ENCODE peak calls at places on chromosomes 1 and 21, in five cellular contexts. Z, V, W, K and U are unnamed samples.
A peak's percentile ranks its signal among the peaks of the same experiment; 100 is the strongest.

GRCh38 chr1:221563476-221563921 is 178.4 kb downstream of the DUSP10 start:
- DNase-seq in Z (no peak), V (no peak), W (no peak), K (no peak), U (no peak)

GRCh38 chr1:154342836-154343472 is 17.6 kb downstream of the ATP8B2 start:
- DNase-seq in Z (no peak), V (no peak), W (no peak), K (no peak), U (no peak)

GRCh38 chr1:1050577-1051052 is 23.5 kb downstream of the RNF223 start:
- DNase-seq in Z (no peak), V (no peak), W (no peak), K (peak; percentile 72), U (peak; percentile 66)

GRCh38 chr1:54095543-54096286 is 42.3 kb downstream of the TCEANC2 start:
- DNase-seq in Z (no peak), V (no peak), W (peak; percentile 5), K (no peak), U (no peak)

GRCh38 chr1:78340006-78340405 is 150.8 kb upstream of the PTGFR start:
- DNase-seq in Z (no peak), V (no peak), W (no peak), K (no peak), U (no peak)

GRCh38 chr1:213934642-213935041 is 53.1 kb upstream of the PROX1 start:
- DNase-seq in Z (peak; percentile 54), V (no peak), W (no peak), K (no peak), U (no peak)

GRCh38 chr1:42035205-42035829 is 116.6 kb upstream of the HIVEP3 start:
- DNase-seq in Z (peak; percentile 40), V (peak; percentile 80), W (peak; percentile 80), K (no peak), U (no peak)

GRCh38 chr1:207034998-207035397 is 2.4 kb upstream of the C1orf116 start:
- DNase-seq in Z (no peak), V (no peak), W (no peak), K (no peak), U (peak; percentile 17)

GRCh38 chr21:15849161-15849560 is 119.4 kb downstream of the USP25 start:
- DNase-seq in Z (no peak), V (no peak), W (no peak), K (no peak), U (no peak)

GRCh38 chr1:210250665-210250997 is 18.0 kb downstream of the SERTAD4 start:
- DNase-seq in Z (no peak), V (peak; percentile 52), W (no peak), K (no peak), U (no peak)

GRCh38 chr1:244778356-244778755 is 57.1 kb upstream of the COX20 start:
- DNase-seq in Z (no peak), V (no peak), W (no peak), K (no peak), U (no peak)

GRCh38 chr1:245858683-245859509 is 648.2 kb downstream of the SMYD3 start:
- DNase-seq in Z (no peak), V (no peak), W (peak; percentile 36), K (no peak), U (no peak)
- TF ChIP-seq CTCF in Z (no peak), V (peak; percentile 51), W (peak; percentile 70), K (peak; percentile 12), U (no peak)

GRCh38 chr1:92442351-92442750 is 44.4 kb downstream of the GFI1 start:
- DNase-seq in Z (no peak), V (no peak), W (no peak), K (no peak), U (no peak)
- H3K4me3 ChIP-seq in Z (no peak overlapping the region), V (no peak overlapping the region), W (no peak overlapping the region), K (no peak overlapping the region), U (no peak overlapping the region)

GRCh38 chr1:195804547-195804946 is 803.7 kb downstream of the KCNT2 start:
- DNase-seq in Z (no peak), V (no peak), W (no peak), K (no peak), U (no peak)
- TF ChIP-seq CTCF in Z (no peak), V (no peak), W (peak; percentile 60), K (no peak), U (no peak)

GRCh38 chr1:113046569-113046968 is 26.4 kb upstream of the LRIG2 start:
- DNase-seq in Z (no peak), V (no peak), W (no peak), K (no peak), U (peak; percentile 9)

GRCh38 chr1:113040718-113041412 is 32.1 kb upstream of the LRIG2 start:
- DNase-seq in Z (no peak), V (no peak), W (no peak), K (no peak), U (peak; percentile 44)

GRCh38 chr1:113040041-113040440 is 33.0 kb upstream of the LRIG2 start:
- DNase-seq in Z (no peak), V (peak; percentile 51), W (no peak), K (no peak), U (no peak)

GRCh38 chr1:113041569-113042335 is 31.2 kb upstream of the LRIG2 start:
- DNase-seq in Z (no peak), V (no peak), W (no peak), K (no peak), U (no peak)

GRCh38 chr1:113042336-113043143 is 30.5 kb upstream of the LRIG2 start:
- DNase-seq in Z (peak; percentile 51), V (peak; percentile 78), W (peak; percentile 64), K (peak; percentile 68), U (peak; percentile 84)
- H3K4me3 ChIP-seq in Z (peak overlapping the region; percentile 9), V (no peak overlapping the region), W (no peak overlapping the region), K (peak overlapping the region; percentile 13), U (no peak overlapping the region)

GRCh38 chr1:182392045-182393028 is 747 bp upstream of the GLUL start:
- DNase-seq in Z (peak; percentile 38), V (no peak), W (no peak), K (no peak), U (peak; percentile 48)
- TF ChIP-seq CTCF in Z (no peak), V (no peak), W (no peak), K (no peak), U (no peak)

GRCh38 chr1:168129933-168130332 is 6.8 kb downstream of the GPR161 start:
- DNase-seq in Z (no peak), V (no peak), W (no peak), K (no peak), U (no peak)

GRCh38 chr1:168127493-168127892 is 9.2 kb downstream of the GPR161 start:
- DNase-seq in Z (no peak), V (no peak), W (no peak), K (no peak), U (no peak)
- H3K4me3 ChIP-seq in Z (no peak overlapping the region), V (no peak overlapping the region), W (no peak overlapping the region), K (no peak overlapping the region), U (no peak overlapping the region)

DNA sequence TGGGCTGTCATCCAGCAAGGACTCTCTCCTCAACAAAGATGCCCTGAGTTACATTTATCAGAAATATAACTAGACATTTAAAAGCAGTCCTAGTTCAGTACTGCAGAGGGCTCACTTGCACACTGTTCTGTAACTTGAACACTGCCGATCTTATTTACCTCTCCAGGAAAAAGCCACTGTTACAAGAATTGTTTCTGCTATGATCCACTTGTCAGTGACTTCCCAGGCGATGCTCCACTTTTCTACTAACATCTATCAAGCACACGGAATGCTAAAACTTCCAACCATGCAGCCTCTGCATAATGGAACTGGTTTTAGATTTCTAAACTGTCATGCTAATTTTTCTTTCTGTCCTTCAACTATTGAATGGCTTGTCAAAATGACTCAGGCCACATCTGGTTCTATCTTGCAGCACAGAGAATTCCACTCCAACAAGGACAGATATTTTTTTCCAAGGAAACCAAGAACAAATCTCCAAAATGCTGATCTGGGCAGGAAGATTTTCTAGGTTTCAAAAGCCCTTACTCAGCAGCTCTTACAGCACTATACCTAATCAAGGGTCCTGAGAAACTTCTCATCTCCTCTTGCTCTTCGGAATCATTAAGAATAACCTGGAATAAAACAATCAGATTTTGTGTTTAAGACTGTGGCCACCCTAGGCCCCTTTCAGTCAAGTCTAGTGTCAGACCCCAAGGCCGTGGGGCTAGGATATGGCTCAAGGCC is 9.9 kb downstream of the SEC16B start:
- DNase-seq in Z (no peak), V (peak; percentile 44), W (no peak), K (no peak), U (no peak)
- TF ChIP-seq CTCF in Z (no peak), V (peak; percentile 40), W (peak; percentile 17), K (peak; percentile 26), U (no peak)

GRCh38 chr1:194698908-194699318 is 1512.5 kb upstream of the B3GALT2 start:
- DNase-seq in Z (no peak), V (peak; percentile 22), W (no peak), K (no peak), U (peak; percentile 8)
- H3K4me3 ChIP-seq in Z (no peak overlapping the region), V (no peak overlapping the region), W (no peak overlapping the region), K (no peak overlapping the region), U (no peak overlapping the region)

DNA sequence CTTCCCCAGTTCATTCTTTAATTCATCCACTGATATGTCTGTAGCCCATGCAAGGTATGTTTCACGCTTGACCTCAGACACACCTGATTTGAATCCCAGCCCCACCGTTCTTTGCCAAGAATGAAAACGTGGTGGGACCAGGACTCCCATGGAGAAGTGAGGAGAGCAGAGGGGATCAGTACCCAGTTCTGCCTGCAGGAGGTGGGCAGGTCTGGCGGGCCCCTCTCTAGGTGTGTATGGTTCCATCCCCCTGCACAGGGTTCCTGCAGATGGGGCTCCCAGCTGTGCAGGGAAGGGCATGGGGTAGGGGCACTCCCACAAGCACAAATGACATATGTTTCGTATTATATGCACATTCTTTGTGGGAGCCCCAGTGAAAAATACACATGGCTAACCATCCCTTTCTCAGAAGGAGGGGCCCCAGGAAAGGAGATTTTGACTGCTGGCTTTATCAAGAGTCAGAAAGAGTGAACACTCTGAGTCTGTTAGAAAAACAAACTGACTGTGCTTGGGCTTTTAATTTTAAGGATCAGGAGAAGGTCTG is 144.6 kb downstream of the PLPP3 start:
- DNase-seq in Z (no peak), V (no peak), W (peak; percentile 34), K (no peak), U (no peak)
- TF ChIP-seq CTCF in Z (no peak), V (peak; percentile 8), W (peak; percentile 56), K (peak; percentile 24), U (no peak)

DNA sequence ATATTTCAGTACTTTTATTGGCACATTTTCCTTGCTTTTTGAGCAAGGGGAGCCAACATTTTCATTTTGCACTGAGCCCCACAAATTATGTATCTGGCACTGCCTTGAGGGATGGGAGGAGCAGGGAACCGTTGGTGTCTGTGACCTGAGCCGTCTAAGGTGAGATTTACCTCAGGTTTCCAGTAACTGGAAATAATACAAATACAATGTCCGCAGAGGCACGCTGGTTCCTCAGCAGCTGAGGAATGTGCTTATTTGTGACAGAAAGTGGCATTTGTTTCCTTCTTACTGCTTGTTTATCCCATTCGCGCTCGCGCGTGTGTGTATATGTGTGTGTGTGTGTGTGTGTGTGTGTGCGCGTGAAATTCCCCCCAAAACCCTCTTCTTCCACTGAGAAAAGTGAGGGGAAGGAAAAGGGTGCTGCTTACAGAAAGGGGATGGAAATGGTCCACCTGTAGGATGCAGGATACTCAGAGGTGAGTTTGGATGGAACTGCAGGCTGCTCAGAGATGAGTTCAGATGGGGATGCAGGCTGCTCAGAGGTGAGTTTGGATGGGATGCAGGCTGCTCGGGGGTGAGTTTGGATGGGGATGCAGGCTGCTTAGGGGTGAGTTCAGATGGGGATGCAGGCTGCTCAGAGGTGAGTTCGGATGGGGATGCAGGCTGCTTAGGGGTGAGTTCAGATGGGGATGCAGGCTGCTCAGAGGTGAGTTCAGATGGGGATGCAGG is 30.2 kb upstream of the SLAMF1 start:
- DNase-seq in Z (no peak), V (no peak), W (no peak), K (no peak), U (no peak)
- H3K4me3 ChIP-seq in Z (no peak overlapping the region), V (no peak overlapping the region), W (no peak overlapping the region), K (no peak overlapping the region), U (no peak overlapping the region)